ENCODE peak calls at places on chromosome 9, in nine cellular contexts. N, Z, P, L, T, H, B, U and I are unnamed samples.

GRCh38 chr9:79664375-79664825 is 92.6 kb downstream of the TLE4 start:
- DNase-seq in T (no peak), P (no peak), N (no peak), L (no peak), U (no peak), B (no peak), Z (no peak), H (no peak), I (no peak)

GRCh38 chr9:126620478-126620877 is 6.8 kb downstream of the LMX1B start:
- DNase-seq in U (no peak), P (no peak), B (no peak), T (no peak), Z (no peak), L (no peak), H (no peak), N (no peak), I (no peak)

GRCh38 chr9:14895806-14896205 is 14.4 kb downstream of the FREM1 start:
- DNase-seq in L (no peak), H (no peak), Z (no peak), B (no peak), T (no peak), P (no peak), N (no peak), U (peak), I (no peak)

GRCh38 chr9:1071730-1072129 is 21.6 kb downstream of the DMRT2 start:
- DNase-seq in L (no peak), N (no peak), Z (no peak), B (no peak), U (no peak), H (peak), P (no peak), T (peak), I (no peak)

GRCh38 chr9:130200038-130200979 is 28.1 kb downstream of the NCS1 start:
- DNase-seq in U (no peak), L (no peak), B (no peak), P (no peak), T (no peak), N (no peak), H (no peak), Z (no peak), I (no peak)

GRCh38 chr9:35736201-35736633 is 3.8 kb downstream of the CREB3 start:
- DNase-seq in N (peak), H (peak), U (peak), P (peak), B (peak), L (peak), T (peak), Z (peak), I (peak)

GRCh38 chr9:88658311-88658822 is 123.4 kb downstream of the NXNL2 start:
- DNase-seq in Z (peak), T (peak), B (no peak), H (peak), L (no peak), P (no peak), U (peak), N (no peak), I (no peak)

GRCh38 chr9:21682981-21683380 is 119.5 kb upstream of the MTAP start:
- DNase-seq in H (no peak), P (no peak), B (no peak), L (no peak), N (no peak), U (peak), T (peak), Z (peak), I (no peak)

GRCh38 chr9:107251756-107252322 is 31.2 kb upstream of the RAD23B start:
- DNase-seq in P (no peak), N (no peak), L (no peak), H (no peak), T (no peak), B (no peak), Z (peak), U (peak), I (no peak)

GRCh38 chr9:70080481-70081119 is 37.0 kb downstream of the MAMDC2 start:
- DNase-seq in P (no peak), H (no peak), T (peak), N (no peak), L (no peak), B (no peak), Z (peak), U (peak), I (no peak)

GRCh38 chr9:35195683-35196082 is 33.9 kb downstream of the UNC13B start:
- DNase-seq in L (no peak), B (no peak), U (no peak), N (no peak), P (no peak), Z (peak), H (no peak), T (no peak), I (no peak)

GRCh38 chr9:15361737-15362136 is 54.7 kb upstream of the TTC39B start:
- DNase-seq in U (no peak), Z (no peak), B (no peak), T (no peak), H (no peak), N (no peak), P (no peak), L (no peak), I (no peak)

GRCh38 chr9:77954018-77954417 is 77.6 kb downstream of the GNAQ start:
- DNase-seq in P (no peak), H (no peak), U (peak), N (no peak), T (no peak), L (no peak), Z (no peak), B (no peak), I (no peak)

GRCh38 chr9:131734165-131734610 is 5.7 kb downstream of the RAPGEF1 start:
- DNase-seq in Z (peak), N (no peak), P (peak), H (no peak), U (peak), B (no peak), L (peak), T (peak), I (no peak)

GRCh38 chr9:72695365-72695764 is 174.0 kb downstream of the TMC1 start:
- DNase-seq in H (no peak), N (no peak), U (no peak), L (no peak), Z (no peak), T (no peak), B (no peak), P (no peak), I (no peak)

GRCh38 chr9:121786998-121787422 is 135.6 kb downstream of the DAB2IP start:
- DNase-seq in B (no peak), U (no peak), T (no peak), L (no peak), H (no peak), N (no peak), P (no peak), Z (no peak), I (no peak)

GRCh38 chr9:131271506-131271931 is 4.8 kb downstream of the FAM78A start:
- DNase-seq in N (no peak), T (no peak), U (no peak), L (peak), P (no peak), B (no peak), H (no peak), Z (no peak), I (no peak)

GRCh38 chr9:76717176-76717575 is 47.1 kb upstream of the PCA3 start:
- DNase-seq in Z (no peak), N (no peak), L (no peak), B (no peak), P (no peak), T (no peak), U (no peak), H (no peak), I (no peak)

GRCh38 chr9:34272146-34272545 is 56.9 kb downstream of the KIF24 start:
- DNase-seq in U (no peak), T (no peak), N (no peak), H (no peak), Z (no peak), B (no peak), P (no peak), L (no peak), I (no peak)

GRCh38 chr9:85061969-85062368 is 392.4 kb downstream of the NTRK2 start:
- DNase-seq in B (no peak), N (no peak), U (no peak), P (peak), L (no peak), H (no peak), Z (no peak), T (no peak), I (no peak)

GRCh38 chr9:26863074-26863473 is 29.5 kb downstream of the CAAP1 start:
- DNase-seq in T (peak), Z (peak), B (no peak), L (no peak), P (no peak), H (no peak), N (no peak), U (peak), I (no peak)

GRCh38 chr9:117460743-117461142 is 45.9 kb upstream of the ASTN2 start:
- DNase-seq in U (no peak), L (no peak), T (no peak), N (no peak), B (no peak), P (no peak), H (no peak), Z (no peak), I (no peak)

GRCh38 chr9:95879591-95879990 is 4.1 kb downstream of the ERCC6L2 start:
- DNase-seq in T (no peak), N (no peak), L (no peak), H (no peak), P (no peak), Z (no peak), B (no peak), U (no peak), I (no peak)

GRCh38 chr9:115189686-115190085 is 71.7 kb upstream of the TNC start:
- DNase-seq in U (no peak), Z (no peak), B (no peak), N (no peak), L (no peak), T (no peak), H (no peak), P (no peak), I (no peak)